ENCODE peak calls at places on chromosomes 16 and 17, in four cellular contexts. One of them, this sample, is unnamed.

GRCh38 chr16:22220076-22220453 is 14.0 kb downstream of the EEF2K start:
- DNase-seq in K562: no peak
- DNase-seq in GM12878: no peak
- DNase-seq in HepG2: no peak
- DNase-seq in this sample: no peak

GRCh38 chr17:9456265-9456664 is 119.4 kb downstream of the STX8 start:
- DNase-seq in K562: no peak
- DNase-seq in GM12878: no peak
- DNase-seq in HepG2: peak
- DNase-seq in this sample: no peak

GRCh38 chr16:8600144-8600856 is 10.0 kb upstream of the TMEM114 start:
- DNase-seq in K562: no peak
- DNase-seq in GM12878: no peak
- DNase-seq in HepG2: no peak
- DNase-seq in this sample: no peak

GRCh38 chr16:19084139-19084538 is 16.7 kb downstream of the COQ7 start:
- DNase-seq in K562: no peak
- DNase-seq in GM12878: no peak
- DNase-seq in HepG2: no peak
- DNase-seq in this sample: no peak

GRCh38 chr16:31696968-31697743 is 169.5 kb downstream of the AHSP start:
- DNase-seq in K562: peak
- DNase-seq in GM12878: no peak
- DNase-seq in HepG2: peak
- DNase-seq in this sample: no peak

GRCh38 chr17:8338806-8339205 is 834 bp upstream of the ODF4 start:
- DNase-seq in K562: no peak
- DNase-seq in GM12878: no peak
- DNase-seq in HepG2: no peak
- DNase-seq in this sample: no peak

GRCh38 chr16:89924298-89924924 is 1.3 kb downstream of the TUBB3 start:
- DNase-seq in K562: peak
- DNase-seq in GM12878: no peak
- DNase-seq in HepG2: peak
- DNase-seq in this sample: peak

GRCh38 chr17:77465358-77466041 is 324.7 kb downstream of the SEC14L1 start:
- DNase-seq in K562: no peak
- DNase-seq in GM12878: peak
- DNase-seq in HepG2: no peak
- DNase-seq in this sample: peak

GRCh38 chr16:28180660-28181556 is 30.9 kb downstream of the XPO6 start:
- DNase-seq in K562: no peak
- DNase-seq in GM12878: no peak
- DNase-seq in HepG2: no peak
- DNase-seq in this sample: no peak

GRCh38 chr17:66667491-66668030 is 167.4 kb upstream of the CACNG5 start:
- DNase-seq in K562: no peak
- DNase-seq in GM12878: peak
- DNase-seq in HepG2: no peak
- DNase-seq in this sample: no peak

GRCh38 chr17:40122944-40123810 is 1.4 kb downstream of the MSL1 start:
- DNase-seq in K562: peak
- DNase-seq in GM12878: no peak
- DNase-seq in HepG2: no peak
- DNase-seq in this sample: no peak

GRCh38 chr17:78433780-78434335 is 55.4 kb downstream of the PGS1 start:
- DNase-seq in K562: no peak
- DNase-seq in GM12878: no peak
- DNase-seq in HepG2: no peak
- DNase-seq in this sample: no peak

GRCh38 chr16:54817432-54817831 is 113.2 kb upstream of the IRX5 start:
- DNase-seq in K562: no peak
- DNase-seq in GM12878: no peak
- DNase-seq in HepG2: peak
- DNase-seq in this sample: no peak

GRCh38 chr16:83113317-83113716 is 486.5 kb downstream of the CDH13 start:
- DNase-seq in K562: no peak
- DNase-seq in GM12878: no peak
- DNase-seq in HepG2: peak
- DNase-seq in this sample: peak

GRCh38 chr16:19824216-19824615 is 60.4 kb downstream of the GPRC5B start:
- DNase-seq in K562: no peak
- DNase-seq in GM12878: no peak
- DNase-seq in HepG2: no peak
- DNase-seq in this sample: no peak

GRCh38 chr16:77214411-77215138 is 15.4 kb downstream of the SYCE1L start:
- DNase-seq in K562: no peak
- DNase-seq in GM12878: no peak
- DNase-seq in HepG2: no peak
- DNase-seq in this sample: no peak

GRCh38 chr16:70495425-70496182 is 27.8 kb downstream of the COG4 start:
- DNase-seq in K562: no peak
- DNase-seq in GM12878: no peak
- DNase-seq in HepG2: no peak
- DNase-seq in this sample: no peak

GRCh38 chr16:2483160-2483559 is 8.2 kb downstream of the TBC1D24 start:
- DNase-seq in K562: no peak
- DNase-seq in GM12878: no peak
- DNase-seq in HepG2: no peak
- DNase-seq in this sample: no peak

GRCh38 chr17:53949473-53950090 is 126.9 kb downstream of the KIF2B start:
- DNase-seq in K562: no peak
- DNase-seq in GM12878: no peak
- DNase-seq in HepG2: no peak
- DNase-seq in this sample: no peak

GRCh38 chr16:80006175-80006895 is 405.8 kb upstream of the MAF start:
- DNase-seq in K562: no peak
- DNase-seq in GM12878: no peak
- DNase-seq in HepG2: no peak
- DNase-seq in this sample: no peak

GRCh38 chr16:2237552-2238395 is 1.5 kb downstream of the DNASE1L2 start:
- DNase-seq in K562: no peak
- DNase-seq in GM12878: no peak
- DNase-seq in HepG2: no peak
- DNase-seq in this sample: peak

GRCh38 chr16:66619534-66620418 is 15.3 kb downstream of the CMTM3 start:
- DNase-seq in K562: peak
- DNase-seq in GM12878: no peak
- DNase-seq in HepG2: no peak
- DNase-seq in this sample: no peak

GRCh38 chr17:68585643-68586042 is 15.5 kb downstream of the FAM20A start:
- DNase-seq in K562: no peak
- DNase-seq in GM12878: no peak
- DNase-seq in HepG2: no peak
- DNase-seq in this sample: no peak

GRCh38 chr16:19481291-19481690 is 40.6 kb downstream of the GDE1 start:
- DNase-seq in K562: peak
- DNase-seq in GM12878: no peak
- DNase-seq in HepG2: no peak
- DNase-seq in this sample: no peak

GRCh38 chr17:15943971-15944719 is 785 bp upstream of the ADORA2B start:
- DNase-seq in K562: no peak
- DNase-seq in GM12878: no peak
- DNase-seq in HepG2: no peak
- DNase-seq in this sample: no peak

GRCh38 chr17:64345691-64346376 is 44.8 kb downstream of the PECAM1 start:
- DNase-seq in K562: no peak
- DNase-seq in GM12878: no peak
- DNase-seq in HepG2: no peak
- DNase-seq in this sample: no peak

GRCh38 chr16:89449726-89450335 is 40.5 kb downstream of the ANKRD11 start:
- DNase-seq in K562: no peak
- DNase-seq in GM12878: no peak
- DNase-seq in HepG2: no peak
- DNase-seq in this sample: no peak

GRCh38 chr17:39813631-39814030 is 50.5 kb downstream of the IKZF3 start:
- DNase-seq in K562: no peak
- DNase-seq in GM12878: no peak
- DNase-seq in HepG2: no peak
- DNase-seq in this sample: no peak

GRCh38 chr17:27631897-27632725 is 1.1 kb downstream of the LGALS9 start:
- DNase-seq in K562: no peak
- DNase-seq in GM12878: no peak
- DNase-seq in HepG2: no peak
- DNase-seq in this sample: no peak

GRCh38 chr17:27634781-27635180 is 3.8 kb downstream of the LGALS9 start:
- DNase-seq in K562: no peak
- DNase-seq in GM12878: no peak
- DNase-seq in HepG2: no peak
- DNase-seq in this sample: no peak

GRCh38 chr17:27633312-27634025 is 2.5 kb downstream of the LGALS9 start:
- DNase-seq in K562: peak
- DNase-seq in GM12878: no peak
- DNase-seq in HepG2: peak
- DNase-seq in this sample: no peak

GRCh38 chr17:27634026-27634335 is 3.0 kb downstream of the LGALS9 start:
- DNase-seq in K562: no peak
- DNase-seq in GM12878: no peak
- DNase-seq in HepG2: no peak
- DNase-seq in this sample: no peak

GRCh38 chr17:27635275-27635823 is 4.4 kb downstream of the LGALS9 start:
- DNase-seq in K562: no peak
- DNase-seq in GM12878: no peak
- DNase-seq in HepG2: no peak
- DNase-seq in this sample: no peak
- TF ChIP-seq BRCA1 in K562: no peak
- TF ChIP-seq BRCA1 in GM12878: no peak
- TF ChIP-seq BRCA1 in HepG2: no peak
- TF ChIP-seq BRCA1 in this sample: no peak

GRCh38 chr16:17467923-17468540 is 2.7 kb downstream of the XYLT1 start:
- DNase-seq in K562: peak
- DNase-seq in GM12878: no peak
- DNase-seq in HepG2: peak
- DNase-seq in this sample: peak
- TF ChIP-seq BRCA1 in K562: no peak
- TF ChIP-seq BRCA1 in GM12878: no peak
- TF ChIP-seq BRCA1 in HepG2: no peak
- TF ChIP-seq BRCA1 in this sample: no peak

DNA sequence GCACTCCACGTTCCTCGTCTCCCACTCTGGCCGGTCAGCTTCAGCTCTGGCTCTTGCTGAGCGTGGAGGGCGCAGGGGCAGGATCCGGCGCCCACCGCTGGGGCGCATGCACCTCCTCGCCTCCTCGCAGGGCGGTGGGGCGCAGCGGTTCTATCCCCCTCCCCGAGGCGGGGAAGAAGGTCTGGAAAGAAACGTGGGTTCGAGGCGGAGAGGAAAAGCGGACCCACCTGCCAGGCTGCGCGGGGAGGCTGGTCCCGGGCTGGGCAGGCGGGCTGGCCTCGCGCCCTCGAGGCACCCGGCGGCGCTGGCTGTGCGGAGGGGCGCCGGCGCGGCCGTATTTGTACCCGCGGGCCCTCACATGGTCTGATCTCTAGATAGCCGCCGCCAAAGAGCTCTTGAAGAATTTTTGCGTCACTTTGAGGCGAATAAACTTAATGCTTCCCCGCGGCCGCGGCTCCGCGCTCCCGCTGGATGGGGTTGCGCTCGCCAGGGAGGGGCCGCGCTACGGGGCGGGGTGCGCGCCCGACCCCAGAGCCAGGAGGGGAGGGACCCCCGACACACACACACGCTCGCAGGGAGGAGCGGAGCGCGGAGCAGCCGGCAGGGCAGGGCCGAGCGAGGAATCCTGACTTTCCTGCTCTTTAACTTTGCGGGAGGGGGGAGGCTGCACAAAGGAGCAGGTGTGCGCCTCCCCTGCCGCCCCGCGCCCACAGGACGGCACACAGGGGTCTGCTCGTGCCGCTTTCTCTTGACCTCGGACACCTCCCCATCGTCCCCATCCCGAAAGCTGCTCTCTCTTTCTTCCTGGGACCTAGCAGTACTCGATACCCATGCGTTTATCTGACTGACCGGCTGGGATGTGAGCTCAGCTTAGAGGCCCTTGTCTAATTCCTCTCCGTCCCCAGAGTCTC is at the start of gene SLC6A4:
- DNase-seq in K562: no peak
- DNase-seq in GM12878: no peak
- DNase-seq in HepG2: no peak
- DNase-seq in this sample: peak
- TF ChIP-seq BRCA1 in K562: no peak
- TF ChIP-seq BRCA1 in GM12878: no peak
- TF ChIP-seq BRCA1 in HepG2: no peak
- TF ChIP-seq BRCA1 in this sample: no peak

DNA sequence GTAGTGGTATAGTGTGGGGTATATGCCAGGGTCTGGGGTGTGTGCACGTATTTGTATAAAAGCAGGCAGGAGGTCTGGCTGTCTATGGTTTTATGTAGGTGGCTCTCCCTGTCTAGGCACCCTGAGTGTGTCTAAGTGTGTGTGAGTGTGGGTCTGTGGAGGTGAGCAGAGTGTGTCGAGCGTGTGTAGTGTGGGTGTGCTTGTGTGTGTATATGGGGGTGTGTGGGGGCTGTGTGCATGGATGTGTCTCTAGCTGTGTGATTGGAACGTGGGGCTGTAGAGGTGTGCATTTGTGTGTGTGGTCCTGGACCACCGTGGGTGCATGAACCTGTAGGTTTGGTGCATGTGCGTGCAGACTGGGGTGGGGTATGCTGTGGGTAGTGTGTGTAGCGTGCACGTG is 27.5 kb downstream of the SPACA3 start:
- DNase-seq in K562: no peak
- DNase-seq in GM12878: no peak
- DNase-seq in HepG2: no peak
- DNase-seq in this sample: no peak
- TF ChIP-seq BRCA1 in K562: no peak
- TF ChIP-seq BRCA1 in GM12878: no peak
- TF ChIP-seq BRCA1 in HepG2: no peak
- TF ChIP-seq BRCA1 in this sample: no peak

GRCh38 chr16:49785970-49786369 is 69.9 kb downstream of the ZNF423 start:
- DNase-seq in K562: no peak
- DNase-seq in GM12878: no peak
- DNase-seq in HepG2: no peak
- DNase-seq in this sample: no peak
- TF ChIP-seq BRCA1 in K562: no peak
- TF ChIP-seq BRCA1 in GM12878: no peak
- TF ChIP-seq BRCA1 in HepG2: no peak
- TF ChIP-seq BRCA1 in this sample: no peak

GRCh38 chr17:71437176-71437575 is 683.6 kb upstream of the SOX9 start:
- DNase-seq in K562: no peak
- DNase-seq in GM12878: no peak
- DNase-seq in HepG2: no peak
- DNase-seq in this sample: no peak

GRCh38 chr17:71441098-71441497 is 679.7 kb upstream of the SOX9 start:
- DNase-seq in K562: no peak
- DNase-seq in GM12878: no peak
- DNase-seq in HepG2: no peak
- DNase-seq in this sample: no peak

GRCh38 chr17:71444011-71444574 is 676.7 kb upstream of the SOX9 start:
- DNase-seq in K562: no peak
- DNase-seq in GM12878: no peak
- DNase-seq in HepG2: no peak
- DNase-seq in this sample: no peak

GRCh38 chr17:71438631-71439146 is 682.1 kb upstream of the SOX9 start:
- DNase-seq in K562: no peak
- DNase-seq in GM12878: no peak
- DNase-seq in HepG2: peak
- DNase-seq in this sample: no peak

GRCh38 chr17:71440513-71440912 is 680.3 kb upstream of the SOX9 start:
- DNase-seq in K562: no peak
- DNase-seq in GM12878: no peak
- DNase-seq in HepG2: no peak
- DNase-seq in this sample: no peak
- TF ChIP-seq BRCA1 in K562: no peak
- TF ChIP-seq BRCA1 in GM12878: no peak
- TF ChIP-seq BRCA1 in HepG2: no peak
- TF ChIP-seq BRCA1 in this sample: no peak